ENCODE peak calls at places on chromosomes 5 and 9, in eight cellular contexts. One of them, this sample, is unnamed.

GRCh38 chr9:472676-473075 is 258.0 kb downstream of the DOCK8 start:
- DNase-seq in ecto neural progenitor cell: no peak
- DNase-seq in GM23248: no peak
- DNase-seq in non-pigmented ciliary epithelial cell: no peak
- DNase-seq in stimulated activated CD8-positive, alpha-beta memory T cell treated with anti-CD3 and anti-CD28 coated beads, Interleukin-15, amount 100 ng/mL, for 1 hour: no peak
- DNase-seq in dorsolateral prefrontal cortex: no peak
- DNase-seq in PC-9: no peak
- DNase-seq in transverse colon: no peak
- DNase-seq in this sample: no peak

GRCh38 chr5:15821506-15821905 is 321.5 kb downstream of the FBXL7 start:
- DNase-seq in dorsolateral prefrontal cortex: no peak
- DNase-seq in ecto neural progenitor cell: no peak
- DNase-seq in transverse colon: no peak
- DNase-seq in stimulated activated CD8-positive, alpha-beta memory T cell treated with anti-CD3 and anti-CD28 coated beads, Interleukin-15, amount 100 ng/mL, for 1 hour: no peak
- DNase-seq in PC-9: no peak
- DNase-seq in non-pigmented ciliary epithelial cell: no peak
- DNase-seq in GM23248: peak
- DNase-seq in this sample: no peak

GRCh38 chr5:154970759-154971158 is 29.9 kb downstream of the MRPL22 start:
- DNase-seq in GM23248: peak
- DNase-seq in transverse colon: no peak
- DNase-seq in stimulated activated CD8-positive, alpha-beta memory T cell treated with anti-CD3 and anti-CD28 coated beads, Interleukin-15, amount 100 ng/mL, for 1 hour: no peak
- DNase-seq in ecto neural progenitor cell: no peak
- DNase-seq in dorsolateral prefrontal cortex: no peak
- DNase-seq in PC-9: no peak
- DNase-seq in non-pigmented ciliary epithelial cell: no peak
- DNase-seq in this sample: no peak

GRCh38 chr5:105953616-105954015 is 1717.1 kb downstream of the EFNA5 start:
- DNase-seq in ecto neural progenitor cell: no peak
- DNase-seq in PC-9: no peak
- DNase-seq in GM23248: no peak
- DNase-seq in transverse colon: no peak
- DNase-seq in dorsolateral prefrontal cortex: no peak
- DNase-seq in non-pigmented ciliary epithelial cell: no peak
- DNase-seq in stimulated activated CD8-positive, alpha-beta memory T cell treated with anti-CD3 and anti-CD28 coated beads, Interleukin-15, amount 100 ng/mL, for 1 hour: no peak
- DNase-seq in this sample: no peak

GRCh38 chr5:67181648-67182218 is 14.9 kb downstream of the CD180 start:
- DNase-seq in GM23248: no peak
- DNase-seq in ecto neural progenitor cell: peak
- DNase-seq in stimulated activated CD8-positive, alpha-beta memory T cell treated with anti-CD3 and anti-CD28 coated beads, Interleukin-15, amount 100 ng/mL, for 1 hour: no peak
- DNase-seq in PC-9: no peak
- DNase-seq in transverse colon: no peak
- DNase-seq in non-pigmented ciliary epithelial cell: no peak
- DNase-seq in dorsolateral prefrontal cortex: no peak
- DNase-seq in this sample: no peak

GRCh38 chr5:168076561-168076991 is 214.9 kb upstream of the WWC1 start:
- DNase-seq in non-pigmented ciliary epithelial cell: no peak
- DNase-seq in PC-9: no peak
- DNase-seq in dorsolateral prefrontal cortex: no peak
- DNase-seq in stimulated activated CD8-positive, alpha-beta memory T cell treated with anti-CD3 and anti-CD28 coated beads, Interleukin-15, amount 100 ng/mL, for 1 hour: no peak
- DNase-seq in GM23248: peak
- DNase-seq in transverse colon: no peak
- DNase-seq in ecto neural progenitor cell: peak
- DNase-seq in this sample: peak

GRCh38 chr9:98856982-98857381 is 49.5 kb downstream of the GALNT12 start:
- DNase-seq in PC-9: no peak
- DNase-seq in dorsolateral prefrontal cortex: no peak
- DNase-seq in ecto neural progenitor cell: no peak
- DNase-seq in stimulated activated CD8-positive, alpha-beta memory T cell treated with anti-CD3 and anti-CD28 coated beads, Interleukin-15, amount 100 ng/mL, for 1 hour: no peak
- DNase-seq in transverse colon: no peak
- DNase-seq in non-pigmented ciliary epithelial cell: no peak
- DNase-seq in GM23248: no peak
- DNase-seq in this sample: no peak

GRCh38 chr9:91884746-91885687 is 65.0 kb downstream of the ROR2 start:
- DNase-seq in GM23248: peak
- DNase-seq in ecto neural progenitor cell: peak
- DNase-seq in dorsolateral prefrontal cortex: no peak
- DNase-seq in PC-9: no peak
- DNase-seq in non-pigmented ciliary epithelial cell: no peak
- DNase-seq in transverse colon: no peak
- DNase-seq in stimulated activated CD8-positive, alpha-beta memory T cell treated with anti-CD3 and anti-CD28 coated beads, Interleukin-15, amount 100 ng/mL, for 1 hour: no peak
- DNase-seq in this sample: no peak

GRCh38 chr9:134278286-134278685 is 48.0 kb upstream of the RXRA start:
- DNase-seq in transverse colon: no peak
- DNase-seq in dorsolateral prefrontal cortex: no peak
- DNase-seq in ecto neural progenitor cell: no peak
- DNase-seq in PC-9: no peak
- DNase-seq in non-pigmented ciliary epithelial cell: no peak
- DNase-seq in GM23248: no peak
- DNase-seq in stimulated activated CD8-positive, alpha-beta memory T cell treated with anti-CD3 and anti-CD28 coated beads, Interleukin-15, amount 100 ng/mL, for 1 hour: no peak
- DNase-seq in this sample: no peak

This sample was measured in left colon.